ENCODE peak calls at places on chromosome X, in four cellular contexts. One of them, this sample, is unnamed.

GRCh38 chrX:108199691-108200090 is 108.1 kb downstream of the ATG4A start:
- DNase-seq in pancreas: no peak
- DNase-seq in NCI-H82: peak; percentile 59
- DNase-seq in choroid plexus epithelial cell: peak; percentile 62
- DNase-seq in this sample: no peak

GRCh38 chrX:139106111-139106510 is 394.6 kb upstream of the FGF13 start:
- DNase-seq in pancreas: no peak
- DNase-seq in NCI-H82: no peak
- DNase-seq in choroid plexus epithelial cell: no peak
- DNase-seq in this sample: no peak

GRCh38 chrX:9148626-9149385 is 114.9 kb upstream of the FAM9B start:
- DNase-seq in pancreas: no peak
- DNase-seq in NCI-H82: no peak
- DNase-seq in choroid plexus epithelial cell: peak; percentile 77
- DNase-seq in this sample: no peak

GRCh38 chrX:110086916-110087484 is 84.1 kb downstream of the TMEM164 start:
- DNase-seq in pancreas: no peak
- DNase-seq in NCI-H82: peak; percentile 8
- DNase-seq in choroid plexus epithelial cell: peak; percentile 93
- DNase-seq in this sample: no peak

GRCh38 chrX:68912113-68912980 is 83.5 kb downstream of the EFNB1 start:
- DNase-seq in pancreas: no peak
- DNase-seq in NCI-H82: no peak
- DNase-seq in choroid plexus epithelial cell: peak; percentile 66
- DNase-seq in this sample: no peak

GRCh38 chrX:2552621-2553297 is 52.0 kb upstream of the DHRSX start:
- DNase-seq in pancreas: no peak
- DNase-seq in NCI-H82: no peak
- DNase-seq in choroid plexus epithelial cell: peak; percentile 9
- DNase-seq in this sample: no peak

GRCh38 chrX:130435937-130436336 is 34.1 kb downstream of the RBMX2 start:
- DNase-seq in pancreas: no peak
- DNase-seq in NCI-H82: no peak
- DNase-seq in choroid plexus epithelial cell: no peak
- DNase-seq in this sample: no peak

GRCh38 chrX:134633832-134634231 is 24.4 kb downstream of the PLAC1 start:
- DNase-seq in pancreas: no peak
- DNase-seq in NCI-H82: no peak
- DNase-seq in choroid plexus epithelial cell: no peak
- DNase-seq in this sample: no peak

GRCh38 chrX:120358687-120359086 is 3.2 kb upstream of the ATP1B4 start:
- DNase-seq in pancreas: no peak
- DNase-seq in NCI-H82: peak; percentile 47
- DNase-seq in choroid plexus epithelial cell: no peak
- DNase-seq in this sample: no peak

GRCh38 chrX:18769812-18770573 is 62.5 kb downstream of the PPEF1 start:
- DNase-seq in pancreas: no peak
- DNase-seq in NCI-H82: no peak
- DNase-seq in choroid plexus epithelial cell: no peak
- DNase-seq in this sample: no peak

GRCh38 chrX:133726211-133726630 is 259.2 kb downstream of the GPC3 start:
- DNase-seq in pancreas: no peak
- DNase-seq in NCI-H82: no peak
- DNase-seq in choroid plexus epithelial cell: peak; percentile 77
- DNase-seq in this sample: no peak

GRCh38 chrX:45232139-45232538 is 31.5 kb upstream of the DIPK2B start:
- DNase-seq in pancreas: no peak
- DNase-seq in NCI-H82: no peak
- DNase-seq in choroid plexus epithelial cell: no peak
- DNase-seq in this sample: no peak

GRCh38 chrX:67587946-67588624 is 44.3 kb downstream of the AR start:
- DNase-seq in pancreas: no peak
- DNase-seq in NCI-H82: no peak
- DNase-seq in choroid plexus epithelial cell: no peak
- DNase-seq in this sample: no peak

GRCh38 chrX:64190136-64190740 is 15.3 kb downstream of the AMER1 start:
- DNase-seq in pancreas: no peak
- DNase-seq in NCI-H82: no peak
- DNase-seq in choroid plexus epithelial cell: no peak
- DNase-seq in this sample: no peak

GRCh38 chrX:153537526-153538295 is 20.3 kb downstream of the ATP2B3 start:
- DNase-seq in pancreas: peak; percentile 76
- DNase-seq in NCI-H82: peak; percentile 80
- DNase-seq in choroid plexus epithelial cell: no peak
- DNase-seq in this sample: no peak

GRCh38 chrX:154051210-154051810 is 31.6 kb upstream of the IRAK1 start:
- DNase-seq in pancreas: peak; percentile 76
- DNase-seq in NCI-H82: peak; percentile 74
- DNase-seq in choroid plexus epithelial cell: peak; percentile 75
- DNase-seq in this sample: peak; percentile 23

GRCh38 chrX:70096052-70096451 is 33.8 kb downstream of the OTUD6A start:
- DNase-seq in pancreas: no peak
- DNase-seq in NCI-H82: peak; percentile 67
- DNase-seq in choroid plexus epithelial cell: peak; percentile 38
- DNase-seq in this sample: no peak

GRCh38 chrX:23773601-23774175 is 9.3 kb upstream of the SAT1 start:
- DNase-seq in pancreas: no peak
- DNase-seq in NCI-H82: no peak
- DNase-seq in choroid plexus epithelial cell: no peak
- DNase-seq in this sample: no peak

GRCh38 chrX:139692506-139692849 is 15.5 kb downstream of the MCF2 start:
- DNase-seq in pancreas: peak; percentile 35
- DNase-seq in NCI-H82: no peak
- DNase-seq in choroid plexus epithelial cell: no peak
- DNase-seq in this sample: no peak

GRCh38 chrX:375181-376036 is 11.3 kb downstream of the PPP2R3B start:
- DNase-seq in pancreas: no peak
- DNase-seq in NCI-H82: no peak
- DNase-seq in choroid plexus epithelial cell: no peak
- DNase-seq in this sample: no peak

GRCh38 chrX:20438871-20439526 is 172.3 kb upstream of the RPS6KA3 start:
- DNase-seq in pancreas: no peak
- DNase-seq in NCI-H82: no peak
- DNase-seq in choroid plexus epithelial cell: no peak
- DNase-seq in this sample: no peak

GRCh38 chrX:128021566-128021965 is 30.6 kb downstream of the ACTRT1 start:
- DNase-seq in pancreas: no peak
- DNase-seq in NCI-H82: no peak
- DNase-seq in choroid plexus epithelial cell: no peak
- DNase-seq in this sample: no peak

GRCh38 chrX:17833954-17834353 is 27.1 kb downstream of the RAI2 start:
- DNase-seq in pancreas: no peak
- DNase-seq in NCI-H82: no peak
- DNase-seq in choroid plexus epithelial cell: no peak
- DNase-seq in this sample: no peak

GRCh38 chrX:106035064-106035463 is 3.5 kb downstream of the SERPINA7 start:
- DNase-seq in pancreas: no peak
- DNase-seq in NCI-H82: peak; percentile 31
- DNase-seq in choroid plexus epithelial cell: peak; percentile 30
- DNase-seq in this sample: no peak

GRCh38 chrX:115689931-115690330 is 129.0 kb downstream of the PLS3 start:
- DNase-seq in pancreas: no peak
- DNase-seq in NCI-H82: peak; percentile 52
- DNase-seq in choroid plexus epithelial cell: peak; percentile 45
- DNase-seq in this sample: no peak

GRCh38 chrX:24870143-24870542 is 145.6 kb downstream of the ARX start:
- DNase-seq in pancreas: no peak
- DNase-seq in NCI-H82: no peak
- DNase-seq in choroid plexus epithelial cell: peak; percentile 79
- DNase-seq in this sample: no peak

GRCh38 chrX:98412058-98412457 is 1528.3 kb downstream of the RPA4 start:
- DNase-seq in pancreas: no peak
- DNase-seq in NCI-H82: no peak
- DNase-seq in choroid plexus epithelial cell: no peak
- DNase-seq in this sample: no peak

GRCh38 chrX:20144491-20144890 is 2.9 kb upstream of the EIF1AX start:
- DNase-seq in pancreas: no peak
- DNase-seq in NCI-H82: no peak
- DNase-seq in choroid plexus epithelial cell: peak; percentile 40
- DNase-seq in this sample: no peak

GRCh38 chrX:9807355-9808182 is 21.3 kb downstream of the SHROOM2 start:
- DNase-seq in pancreas: no peak
- DNase-seq in NCI-H82: no peak
- DNase-seq in choroid plexus epithelial cell: no peak
- DNase-seq in this sample: no peak